ENCODE peak calls at places on chromosome 20, in ten cellular contexts. One of them, this sample, is unnamed.

GRCh38 chr20:59145926-59146800 is 17.5 kb upstream of the ZNF831 start:
- DNase-seq in HFF-Myc: no peak
- DNase-seq in activated gamma-delta T cell: no peak
- DNase-seq in activated T-cell treated with anti-CD3 and anti-CD28 coated beads for 48 hours: peak
- DNase-seq in skeletal muscle cell: no peak
- DNase-seq in stimulated activated CD4-positive, alpha-beta T cell treated with anti-CD3 and anti-CD28 coated beads, Interleukin-4, amount 100 ng/mL, for 48 hours: peak
- DNase-seq in HFFc6: no peak
- DNase-seq in A549: no peak
- DNase-seq in vagina: no peak
- DNase-seq in NCI-H226: no peak
- DNase-seq in this sample: no peak

GRCh38 chr20:20525756-20526155 is 157.9 kb downstream of the INSM1 start:
- DNase-seq in HFF-Myc: no peak
- DNase-seq in activated gamma-delta T cell: no peak
- DNase-seq in activated T-cell treated with anti-CD3 and anti-CD28 coated beads for 48 hours: no peak
- DNase-seq in skeletal muscle cell: peak
- DNase-seq in stimulated activated CD4-positive, alpha-beta T cell treated with anti-CD3 and anti-CD28 coated beads, Interleukin-4, amount 100 ng/mL, for 48 hours: no peak
- DNase-seq in HFFc6: no peak
- DNase-seq in A549: no peak
- DNase-seq in vagina: no peak
- DNase-seq in NCI-H226: no peak
- DNase-seq in this sample: peak

GRCh38 chr20:10114598-10114997 is 79.8 kb downstream of the ANKEF1 start:
- DNase-seq in HFF-Myc: no peak
- DNase-seq in activated gamma-delta T cell: no peak
- DNase-seq in activated T-cell treated with anti-CD3 and anti-CD28 coated beads for 48 hours: no peak
- DNase-seq in skeletal muscle cell: no peak
- DNase-seq in stimulated activated CD4-positive, alpha-beta T cell treated with anti-CD3 and anti-CD28 coated beads, Interleukin-4, amount 100 ng/mL, for 48 hours: no peak
- DNase-seq in HFFc6: no peak
- DNase-seq in A549: no peak
- DNase-seq in vagina: no peak
- DNase-seq in NCI-H226: no peak
- DNase-seq in this sample: no peak

GRCh38 chr20:51470521-51470875 is 72.0 kb downstream of the NFATC2 start:
- DNase-seq in HFF-Myc: no peak
- DNase-seq in activated gamma-delta T cell: no peak
- DNase-seq in activated T-cell treated with anti-CD3 and anti-CD28 coated beads for 48 hours: no peak
- DNase-seq in skeletal muscle cell: no peak
- DNase-seq in stimulated activated CD4-positive, alpha-beta T cell treated with anti-CD3 and anti-CD28 coated beads, Interleukin-4, amount 100 ng/mL, for 48 hours: no peak
- DNase-seq in HFFc6: no peak
- DNase-seq in A549: no peak
- DNase-seq in vagina: no peak
- DNase-seq in NCI-H226: no peak
- DNase-seq in this sample: no peak

GRCh38 chr20:10469599-10469998 is 34.5 kb downstream of the SLX4IP start:
- DNase-seq in HFF-Myc: peak
- DNase-seq in activated gamma-delta T cell: no peak
- DNase-seq in activated T-cell treated with anti-CD3 and anti-CD28 coated beads for 48 hours: no peak
- DNase-seq in skeletal muscle cell: peak
- DNase-seq in stimulated activated CD4-positive, alpha-beta T cell treated with anti-CD3 and anti-CD28 coated beads, Interleukin-4, amount 100 ng/mL, for 48 hours: no peak
- DNase-seq in HFFc6: peak
- DNase-seq in A549: peak
- DNase-seq in vagina: no peak
- DNase-seq in NCI-H226: no peak
- DNase-seq in this sample: peak

GRCh38 chr20:31239139-31239538 is 18.3 kb upstream of the DEFB115 start:
- DNase-seq in HFF-Myc: no peak
- DNase-seq in activated gamma-delta T cell: no peak
- DNase-seq in activated T-cell treated with anti-CD3 and anti-CD28 coated beads for 48 hours: no peak
- DNase-seq in skeletal muscle cell: no peak
- DNase-seq in stimulated activated CD4-positive, alpha-beta T cell treated with anti-CD3 and anti-CD28 coated beads, Interleukin-4, amount 100 ng/mL, for 48 hours: no peak
- DNase-seq in HFFc6: no peak
- DNase-seq in A549: no peak
- DNase-seq in vagina: no peak
- DNase-seq in NCI-H226: no peak
- DNase-seq in this sample: no peak

GRCh38 chr20:56352656-56353055 is 6.1 kb upstream of the FAM210B start:
- DNase-seq in HFF-Myc: no peak
- DNase-seq in activated gamma-delta T cell: no peak
- DNase-seq in activated T-cell treated with anti-CD3 and anti-CD28 coated beads for 48 hours: no peak
- DNase-seq in skeletal muscle cell: no peak
- DNase-seq in stimulated activated CD4-positive, alpha-beta T cell treated with anti-CD3 and anti-CD28 coated beads, Interleukin-4, amount 100 ng/mL, for 48 hours: no peak
- DNase-seq in HFFc6: peak
- DNase-seq in A549: no peak
- DNase-seq in vagina: no peak
- DNase-seq in NCI-H226: no peak
- DNase-seq in this sample: no peak

GRCh38 chr20:39090881-39091280 is 128.7 kb downstream of the DHX35 start:
- DNase-seq in HFF-Myc: no peak
- DNase-seq in activated gamma-delta T cell: no peak
- DNase-seq in activated T-cell treated with anti-CD3 and anti-CD28 coated beads for 48 hours: no peak
- DNase-seq in skeletal muscle cell: no peak
- DNase-seq in stimulated activated CD4-positive, alpha-beta T cell treated with anti-CD3 and anti-CD28 coated beads, Interleukin-4, amount 100 ng/mL, for 48 hours: no peak
- DNase-seq in HFFc6: no peak
- DNase-seq in A549: no peak
- DNase-seq in vagina: no peak
- DNase-seq in NCI-H226: no peak
- DNase-seq in this sample: no peak

GRCh38 chr20:62953167-62953838 is 794 bp downstream of the SLC17A9 start:
- DNase-seq in HFF-Myc: no peak
- DNase-seq in activated gamma-delta T cell: no peak
- DNase-seq in activated T-cell treated with anti-CD3 and anti-CD28 coated beads for 48 hours: no peak
- DNase-seq in skeletal muscle cell: no peak
- DNase-seq in stimulated activated CD4-positive, alpha-beta T cell treated with anti-CD3 and anti-CD28 coated beads, Interleukin-4, amount 100 ng/mL, for 48 hours: no peak
- DNase-seq in HFFc6: no peak
- DNase-seq in A549: no peak
- DNase-seq in vagina: no peak
- DNase-seq in NCI-H226: no peak
- DNase-seq in this sample: no peak

GRCh38 chr20:20530428-20531151 is 162.7 kb downstream of the INSM1 start:
- DNase-seq in HFF-Myc: no peak
- DNase-seq in activated gamma-delta T cell: no peak
- DNase-seq in activated T-cell treated with anti-CD3 and anti-CD28 coated beads for 48 hours: no peak
- DNase-seq in skeletal muscle cell: no peak
- DNase-seq in stimulated activated CD4-positive, alpha-beta T cell treated with anti-CD3 and anti-CD28 coated beads, Interleukin-4, amount 100 ng/mL, for 48 hours: no peak
- DNase-seq in HFFc6: no peak
- DNase-seq in A549: no peak
- DNase-seq in vagina: no peak
- DNase-seq in NCI-H226: no peak
- DNase-seq in this sample: no peak

GRCh38 chr20:49276201-49276894 is 1.5 kb downstream of the ZNFX1 start:
- DNase-seq in HFF-Myc: no peak
- DNase-seq in activated gamma-delta T cell: no peak
- DNase-seq in activated T-cell treated with anti-CD3 and anti-CD28 coated beads for 48 hours: no peak
- DNase-seq in skeletal muscle cell: no peak
- DNase-seq in stimulated activated CD4-positive, alpha-beta T cell treated with anti-CD3 and anti-CD28 coated beads, Interleukin-4, amount 100 ng/mL, for 48 hours: peak
- DNase-seq in HFFc6: peak
- DNase-seq in A549: no peak
- DNase-seq in vagina: no peak
- DNase-seq in NCI-H226: peak
- DNase-seq in this sample: no peak

GRCh38 chr20:53795170-53795569 is 201.5 kb upstream of the ZNF217 start:
- DNase-seq in HFF-Myc: no peak
- DNase-seq in activated gamma-delta T cell: no peak
- DNase-seq in activated T-cell treated with anti-CD3 and anti-CD28 coated beads for 48 hours: no peak
- DNase-seq in skeletal muscle cell: no peak
- DNase-seq in stimulated activated CD4-positive, alpha-beta T cell treated with anti-CD3 and anti-CD28 coated beads, Interleukin-4, amount 100 ng/mL, for 48 hours: no peak
- DNase-seq in HFFc6: peak
- DNase-seq in A549: no peak
- DNase-seq in vagina: no peak
- DNase-seq in NCI-H226: no peak
- DNase-seq in this sample: no peak

GRCh38 chr20:33477386-33478234 is 12.3 kb upstream of the CBFA2T2 start:
- DNase-seq in HFF-Myc: no peak
- DNase-seq in activated gamma-delta T cell: no peak
- DNase-seq in activated T-cell treated with anti-CD3 and anti-CD28 coated beads for 48 hours: no peak
- DNase-seq in skeletal muscle cell: no peak
- DNase-seq in stimulated activated CD4-positive, alpha-beta T cell treated with anti-CD3 and anti-CD28 coated beads, Interleukin-4, amount 100 ng/mL, for 48 hours: no peak
- DNase-seq in HFFc6: no peak
- DNase-seq in A549: no peak
- DNase-seq in vagina: no peak
- DNase-seq in NCI-H226: no peak
- DNase-seq in this sample: no peak

GRCh38 chr20:61331542-61331941 is 79.5 kb downstream of the CDH4 start:
- DNase-seq in HFF-Myc: no peak
- DNase-seq in activated gamma-delta T cell: no peak
- DNase-seq in activated T-cell treated with anti-CD3 and anti-CD28 coated beads for 48 hours: no peak
- DNase-seq in skeletal muscle cell: no peak
- DNase-seq in stimulated activated CD4-positive, alpha-beta T cell treated with anti-CD3 and anti-CD28 coated beads, Interleukin-4, amount 100 ng/mL, for 48 hours: no peak
- DNase-seq in HFFc6: no peak
- DNase-seq in A549: no peak
- DNase-seq in vagina: peak
- DNase-seq in NCI-H226: no peak
- DNase-seq in this sample: no peak

GRCh38 chr20:6637160-6637579 is 130.3 kb upstream of the BMP2 start:
- DNase-seq in HFF-Myc: no peak
- DNase-seq in activated gamma-delta T cell: no peak
- DNase-seq in activated T-cell treated with anti-CD3 and anti-CD28 coated beads for 48 hours: no peak
- DNase-seq in skeletal muscle cell: no peak
- DNase-seq in stimulated activated CD4-positive, alpha-beta T cell treated with anti-CD3 and anti-CD28 coated beads, Interleukin-4, amount 100 ng/mL, for 48 hours: no peak
- DNase-seq in HFFc6: no peak
- DNase-seq in A549: no peak
- DNase-seq in vagina: no peak
- DNase-seq in NCI-H226: no peak
- DNase-seq in this sample: no peak

GRCh38 chr20:22797103-22797502 is 212.7 kb upstream of the FOXA2 start:
- DNase-seq in HFF-Myc: no peak
- DNase-seq in activated gamma-delta T cell: no peak
- DNase-seq in activated T-cell treated with anti-CD3 and anti-CD28 coated beads for 48 hours: no peak
- DNase-seq in skeletal muscle cell: no peak
- DNase-seq in stimulated activated CD4-positive, alpha-beta T cell treated with anti-CD3 and anti-CD28 coated beads, Interleukin-4, amount 100 ng/mL, for 48 hours: no peak
- DNase-seq in HFFc6: no peak
- DNase-seq in A549: no peak
- DNase-seq in vagina: no peak
- DNase-seq in NCI-H226: peak
- DNase-seq in this sample: no peak

GRCh38 chr20:54004397-54004940 is 65.9 kb downstream of the BCAS1 start:
- DNase-seq in HFF-Myc: no peak
- DNase-seq in activated gamma-delta T cell: no peak
- DNase-seq in activated T-cell treated with anti-CD3 and anti-CD28 coated beads for 48 hours: no peak
- DNase-seq in skeletal muscle cell: no peak
- DNase-seq in stimulated activated CD4-positive, alpha-beta T cell treated with anti-CD3 and anti-CD28 coated beads, Interleukin-4, amount 100 ng/mL, for 48 hours: no peak
- DNase-seq in HFFc6: no peak
- DNase-seq in A549: no peak
- DNase-seq in vagina: no peak
- DNase-seq in NCI-H226: no peak
- DNase-seq in this sample: no peak

GRCh38 chr20:7657569-7657968 is 282.7 kb downstream of the HAO1 start:
- DNase-seq in HFF-Myc: no peak
- DNase-seq in activated gamma-delta T cell: no peak
- DNase-seq in activated T-cell treated with anti-CD3 and anti-CD28 coated beads for 48 hours: no peak
- DNase-seq in skeletal muscle cell: no peak
- DNase-seq in stimulated activated CD4-positive, alpha-beta T cell treated with anti-CD3 and anti-CD28 coated beads, Interleukin-4, amount 100 ng/mL, for 48 hours: no peak
- DNase-seq in HFFc6: no peak
- DNase-seq in A549: no peak
- DNase-seq in vagina: no peak
- DNase-seq in NCI-H226: no peak
- DNase-seq in this sample: no peak

GRCh38 chr20:19572031-19572430 is 186.0 kb upstream of the RIN2 start:
- DNase-seq in HFF-Myc: no peak
- DNase-seq in activated gamma-delta T cell: no peak
- DNase-seq in activated T-cell treated with anti-CD3 and anti-CD28 coated beads for 48 hours: no peak
- DNase-seq in skeletal muscle cell: no peak
- DNase-seq in stimulated activated CD4-positive, alpha-beta T cell treated with anti-CD3 and anti-CD28 coated beads, Interleukin-4, amount 100 ng/mL, for 48 hours: no peak
- DNase-seq in HFFc6: no peak
- DNase-seq in A549: no peak
- DNase-seq in vagina: no peak
- DNase-seq in NCI-H226: no peak
- DNase-seq in this sample: no peak

GRCh38 chr20:25018425-25018824 is 25.9 kb upstream of the APMAP start:
- DNase-seq in HFF-Myc: no peak
- DNase-seq in activated gamma-delta T cell: no peak
- DNase-seq in activated T-cell treated with anti-CD3 and anti-CD28 coated beads for 48 hours: no peak
- DNase-seq in skeletal muscle cell: no peak
- DNase-seq in stimulated activated CD4-positive, alpha-beta T cell treated with anti-CD3 and anti-CD28 coated beads, Interleukin-4, amount 100 ng/mL, for 48 hours: no peak
- DNase-seq in HFFc6: no peak
- DNase-seq in A549: no peak
- DNase-seq in vagina: no peak
- DNase-seq in NCI-H226: no peak
- DNase-seq in this sample: no peak

GRCh38 chr20:63129376-63129965 is 86.5 kb downstream of the YTHDF1 start:
- DNase-seq in HFF-Myc: no peak
- DNase-seq in activated gamma-delta T cell: no peak
- DNase-seq in activated T-cell treated with anti-CD3 and anti-CD28 coated beads for 48 hours: no peak
- DNase-seq in skeletal muscle cell: no peak
- DNase-seq in stimulated activated CD4-positive, alpha-beta T cell treated with anti-CD3 and anti-CD28 coated beads, Interleukin-4, amount 100 ng/mL, for 48 hours: no peak
- DNase-seq in HFFc6: no peak
- DNase-seq in A549: no peak
- DNase-seq in vagina: no peak
- DNase-seq in NCI-H226: no peak
- DNase-seq in this sample: no peak

GRCh38 chr20:63978319-63979220 is 872 bp downstream of the SAMD10 start:
- DNase-seq in HFF-Myc: no peak
- DNase-seq in activated gamma-delta T cell: no peak
- DNase-seq in activated T-cell treated with anti-CD3 and anti-CD28 coated beads for 48 hours: peak
- DNase-seq in skeletal muscle cell: no peak
- DNase-seq in stimulated activated CD4-positive, alpha-beta T cell treated with anti-CD3 and anti-CD28 coated beads, Interleukin-4, amount 100 ng/mL, for 48 hours: peak
- DNase-seq in HFFc6: no peak
- DNase-seq in A549: no peak
- DNase-seq in vagina: no peak
- DNase-seq in NCI-H226: peak
- DNase-seq in this sample: no peak

GRCh38 chr20:16062661-16063591 is 510.3 kb downstream of the KIF16B start:
- DNase-seq in HFF-Myc: no peak
- DNase-seq in activated gamma-delta T cell: no peak
- DNase-seq in activated T-cell treated with anti-CD3 and anti-CD28 coated beads for 48 hours: no peak
- DNase-seq in skeletal muscle cell: peak
- DNase-seq in stimulated activated CD4-positive, alpha-beta T cell treated with anti-CD3 and anti-CD28 coated beads, Interleukin-4, amount 100 ng/mL, for 48 hours: no peak
- DNase-seq in HFFc6: no peak
- DNase-seq in A549: no peak
- DNase-seq in vagina: no peak
- DNase-seq in NCI-H226: no peak
- DNase-seq in this sample: no peak

GRCh38 chr20:13430346-13431002 is 208.3 kb downstream of the TASP1 start:
- DNase-seq in HFF-Myc: no peak
- DNase-seq in activated gamma-delta T cell: no peak
- DNase-seq in activated T-cell treated with anti-CD3 and anti-CD28 coated beads for 48 hours: peak
- DNase-seq in skeletal muscle cell: no peak
- DNase-seq in stimulated activated CD4-positive, alpha-beta T cell treated with anti-CD3 and anti-CD28 coated beads, Interleukin-4, amount 100 ng/mL, for 48 hours: peak
- DNase-seq in HFFc6: no peak
- DNase-seq in A549: no peak
- DNase-seq in vagina: no peak
- DNase-seq in NCI-H226: peak
- DNase-seq in this sample: no peak

GRCh38 chr20:25686081-25687077 is 10.3 kb downstream of the ZNF337 start:
- DNase-seq in HFF-Myc: no peak
- DNase-seq in activated gamma-delta T cell: no peak
- DNase-seq in activated T-cell treated with anti-CD3 and anti-CD28 coated beads for 48 hours: no peak
- DNase-seq in skeletal muscle cell: no peak
- DNase-seq in stimulated activated CD4-positive, alpha-beta T cell treated with anti-CD3 and anti-CD28 coated beads, Interleukin-4, amount 100 ng/mL, for 48 hours: no peak
- DNase-seq in HFFc6: no peak
- DNase-seq in A549: no peak
- DNase-seq in vagina: no peak
- DNase-seq in NCI-H226: no peak
- DNase-seq in this sample: no peak

GRCh38 chr20:11905460-11906150 is 12.1 kb upstream of the BTBD3 start:
- DNase-seq in HFF-Myc: no peak
- DNase-seq in activated gamma-delta T cell: no peak
- DNase-seq in activated T-cell treated with anti-CD3 and anti-CD28 coated beads for 48 hours: no peak
- DNase-seq in skeletal muscle cell: no peak
- DNase-seq in stimulated activated CD4-positive, alpha-beta T cell treated with anti-CD3 and anti-CD28 coated beads, Interleukin-4, amount 100 ng/mL, for 48 hours: no peak
- DNase-seq in HFFc6: no peak
- DNase-seq in A549: no peak
- DNase-seq in vagina: no peak
- DNase-seq in NCI-H226: no peak
- DNase-seq in this sample: no peak

GRCh38 chr20:51373713-51374481 is 168.6 kb downstream of the NFATC2 start:
- DNase-seq in HFF-Myc: no peak
- DNase-seq in activated gamma-delta T cell: no peak
- DNase-seq in activated T-cell treated with anti-CD3 and anti-CD28 coated beads for 48 hours: no peak
- DNase-seq in skeletal muscle cell: no peak
- DNase-seq in stimulated activated CD4-positive, alpha-beta T cell treated with anti-CD3 and anti-CD28 coated beads, Interleukin-4, amount 100 ng/mL, for 48 hours: no peak
- DNase-seq in HFFc6: no peak
- DNase-seq in A549: no peak
- DNase-seq in vagina: no peak
- DNase-seq in NCI-H226: peak
- DNase-seq in this sample: no peak

GRCh38 chr20:199996-200395 is 10.5 kb upstream of the DEFB128 start:
- DNase-seq in HFF-Myc: no peak
- DNase-seq in activated gamma-delta T cell: no peak
- DNase-seq in activated T-cell treated with anti-CD3 and anti-CD28 coated beads for 48 hours: no peak
- DNase-seq in skeletal muscle cell: no peak
- DNase-seq in stimulated activated CD4-positive, alpha-beta T cell treated with anti-CD3 and anti-CD28 coated beads, Interleukin-4, amount 100 ng/mL, for 48 hours: no peak
- DNase-seq in HFFc6: peak
- DNase-seq in A549: no peak
- DNase-seq in vagina: no peak
- DNase-seq in NCI-H226: no peak
- DNase-seq in this sample: no peak

This sample was measured in COLO829.